ENCODE peak calls at places on chromosomes 11 and 22, in six cellular contexts. F is WTC11, C is GM23338, K is H1, B is HepG2, Z is GM12878. S is an unnamed sample.
A peak's percentile ranks its signal among the peaks of the same experiment; 100 is the strongest.

GRCh38 chr11:1959786-1960185 is 12.7 kb downstream of the MRPL23 start:
- DNase-seq in F (no peak), C (no peak), K (no peak), B (no peak), Z (no peak), S (no peak)

GRCh38 chr11:108836541-108836940 is 171.7 kb downstream of the DDX10 start:
- DNase-seq in F (no peak), C (no peak), K (no peak), B (no peak), Z (no peak), S (no peak)

GRCh38 chr11:118643142-118643994 is 36.0 kb downstream of the PHLDB1 start:
- DNase-seq in F (no peak), C (no peak), K (no peak), B (no peak), Z (no peak), S (peak; percentile 59)

GRCh38 chr11:24587655-24588054 is 90.8 kb downstream of the LUZP2 start:
- DNase-seq in F (no peak), C (no peak), K (no peak), B (no peak), Z (no peak), S (no peak)

GRCh38 chr11:11379661-11380060 is 26.6 kb upstream of the CSNK2A3 start:
- DNase-seq in F (no peak), C (no peak), K (no peak), B (no peak), Z (no peak), S (no peak)

GRCh38 chr11:30018443-30018842 is 1.6 kb upstream of the KCNA4 start:
- DNase-seq in F (no peak), C (peak; percentile 40), K (no peak), B (no peak), Z (no peak), S (no peak)

GRCh38 chr22:32804036-32804435 is 2.5 kb downstream of the TIMP3 start:
- DNase-seq in F (no peak), C (no peak), K (no peak), B (no peak), Z (no peak), S (no peak)

GRCh38 chr11:116840224-116840745 is 2.9 kb upstream of the APOA1 start:
- DNase-seq in F (no peak), C (peak; percentile 58), K (no peak), B (peak; percentile 47), Z (no peak), S (no peak)

GRCh38 chr22:43136255-43136654 is 6.9 kb downstream of the MCAT start:
- DNase-seq in F (peak; percentile 63), C (peak; percentile 74), K (peak; percentile 56), B (peak; percentile 34), Z (no peak), S (peak; percentile 43)

GRCh38 chr11:2769779-2770555 is 70.2 kb upstream of the KCNQ1OT1 start:
- DNase-seq in F (peak; percentile 7), C (no peak), K (peak; percentile 14), B (no peak), Z (no peak), S (no peak)

GRCh38 chr22:19376971-19377370 is 54.6 kb downstream of the HIRA start:
- DNase-seq in F (no peak), C (no peak), K (no peak), B (no peak), Z (no peak), S (no peak)

GRCh38 chr11:72975778-72976520 is 161.7 kb downstream of the ATG16L2 start:
- DNase-seq in F (no peak), C (no peak), K (no peak), B (peak; percentile 9), Z (no peak), S (no peak)

GRCh38 chr11:134332189-134332631 is 422 bp downstream of the GLB1L2 start:
- DNase-seq in F (peak; percentile 58), C (peak; percentile 75), K (peak; percentile 70), B (no peak), Z (no peak), S (peak; percentile 66)
- TF ChIP-seq CREB1 in F (no peak), C (no peak), K (no peak), B (no peak), Z (no peak), S (peak; percentile 7)

GRCh38 chr11:94849836-94850235 is 81.7 kb downstream of the AMOTL1 start:
- DNase-seq in F (no peak), C (no peak), K (no peak), B (no peak), Z (no peak), S (no peak)

GRCh38 chr11:94854770-94855633 is 86.8 kb downstream of the AMOTL1 start:
- DNase-seq in F (no peak), C (no peak), K (no peak), B (no peak), Z (no peak), S (no peak)

GRCh38 chr11:94853836-94854235 is 85.7 kb downstream of the AMOTL1 start:
- DNase-seq in F (no peak), C (no peak), K (no peak), B (no peak), Z (no peak), S (no peak)

GRCh38 chr11:94855666-94856065 is 87.5 kb downstream of the AMOTL1 start:
- DNase-seq in F (no peak), C (no peak), K (no peak), B (no peak), Z (no peak), S (no peak)

DNA sequence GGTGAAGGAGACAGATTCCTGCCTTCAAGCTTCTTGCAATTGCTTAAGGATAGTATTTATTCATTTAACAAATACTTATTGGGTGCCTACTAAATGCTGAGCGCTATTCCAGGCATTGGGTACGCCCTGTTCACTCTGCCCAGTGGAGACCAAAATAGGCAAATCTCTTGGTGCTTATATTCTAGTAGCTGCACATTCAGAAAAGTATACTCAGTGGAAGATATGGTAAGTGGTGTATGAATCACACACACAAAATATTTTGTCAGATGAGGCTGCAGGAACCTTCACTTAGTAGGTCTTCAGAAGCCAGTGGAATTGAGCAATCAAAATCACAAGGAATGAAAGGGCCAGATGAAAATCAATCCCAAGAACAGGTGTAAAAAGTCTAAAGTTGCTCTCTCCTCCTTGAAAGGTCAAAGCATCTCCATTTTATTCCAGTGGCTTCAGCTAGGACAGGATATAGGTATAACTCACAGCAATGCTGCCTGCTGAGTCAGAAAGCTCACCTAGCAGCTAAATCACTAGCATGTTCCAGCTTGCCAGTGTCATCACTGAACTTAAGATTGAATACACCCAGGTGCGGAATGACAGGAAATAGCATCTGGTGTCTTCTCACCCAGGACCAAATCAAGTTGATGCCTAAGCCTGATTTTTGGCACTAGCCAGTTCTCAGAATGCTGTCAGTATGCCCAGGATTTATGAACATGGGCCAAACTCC is 83.9 kb downstream of the AMOTL1 start:
- DNase-seq in F (no peak), C (no peak), K (no peak), B (no peak), Z (no peak), S (no peak)
- TF ChIP-seq CREB1 in F (no peak), C (no peak), K (no peak), B (no peak), Z (no peak), S (no peak)

DNA sequence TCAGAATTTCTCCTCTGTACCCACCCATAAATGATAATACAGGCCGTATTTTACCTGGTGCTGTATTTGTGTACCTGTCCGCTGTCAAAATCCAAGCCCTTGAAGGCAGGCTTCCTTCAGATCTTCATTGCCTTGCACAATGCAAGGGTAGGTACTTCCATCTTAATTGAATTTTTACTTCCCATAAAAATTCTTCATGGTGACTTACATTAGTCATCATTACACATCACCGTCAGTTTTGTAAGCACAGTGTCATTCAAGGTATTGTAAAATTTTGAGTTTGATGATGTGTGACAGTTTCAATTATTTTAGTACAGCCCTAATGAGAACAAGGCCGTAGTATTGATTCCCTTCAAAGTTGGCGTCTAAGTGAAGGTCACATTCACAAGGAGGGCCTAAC is 770 bp upstream of the TSG101 start:
- DNase-seq in F (no peak), C (no peak), K (no peak), B (no peak), Z (no peak), S (peak; percentile 14)
- TF ChIP-seq CREB1 in F (no peak), C (no peak), K (no peak), B (no peak), Z (no peak), S (no peak)

DNA sequence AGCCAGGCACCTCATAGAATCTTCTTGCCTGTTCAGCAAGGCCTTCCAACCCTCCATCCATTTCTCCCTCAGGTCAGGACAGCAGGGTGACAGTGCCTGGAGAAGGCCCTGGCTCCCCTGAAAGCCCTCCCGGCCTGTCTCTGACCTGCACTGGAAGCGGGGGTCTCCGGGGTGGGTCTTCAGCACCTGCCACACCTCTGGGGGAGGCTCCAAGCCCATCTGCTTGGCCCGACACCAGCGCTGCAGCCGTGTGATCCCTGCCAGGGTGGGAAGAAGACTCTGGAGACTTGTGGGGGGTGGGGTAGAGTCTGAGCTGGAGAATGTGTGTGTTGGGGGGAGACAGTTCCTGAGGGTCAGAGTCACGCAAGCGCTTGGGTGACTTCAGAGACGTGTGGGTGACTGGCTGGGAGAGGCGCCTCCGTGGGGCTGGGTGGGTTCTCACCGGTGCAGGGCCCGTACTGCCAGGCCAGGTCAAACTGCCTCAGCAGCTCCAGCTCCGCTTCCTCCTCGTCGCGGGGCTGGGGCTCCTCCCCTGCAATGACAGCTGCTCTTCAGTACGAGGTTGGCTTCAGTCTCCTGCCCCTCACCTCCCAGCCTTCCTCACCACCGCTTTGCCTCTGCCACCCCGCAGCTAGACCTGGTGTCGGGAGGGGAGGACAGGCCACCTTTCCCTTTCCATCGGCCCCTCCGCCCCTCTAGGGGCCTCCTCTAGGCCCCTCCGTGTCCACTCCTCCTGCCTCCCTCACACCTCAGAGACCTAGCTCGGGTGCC is 615 bp downstream of the POLD4 start:
- DNase-seq in F (peak; percentile 28), C (peak; percentile 55), K (no peak), B (peak; percentile 20), Z (no peak), S (no peak)
- TF ChIP-seq CREB1 in F (peak; percentile 26), C (no peak), K (no peak), B (no peak), Z (no peak), S (no peak)

GRCh38 chr11:706957-707816 is 1.2 kb downstream of the EPS8L2 start:
- DNase-seq in F (peak; percentile 47), C (peak; percentile 62), K (no peak), B (peak; percentile 94), Z (no peak), S (no peak)
- TF ChIP-seq CREB1 in F (no peak), C (no peak), K (no peak), B (no peak), Z (no peak), S (no peak)

GRCh38 chr11:8069771-8070170 is 11.2 kb upstream of the TUB start:
- DNase-seq in F (no peak), C (no peak), K (no peak), B (no peak), Z (no peak), S (no peak)

GRCh38 chr11:8067567-8067928 is 13.5 kb upstream of the TUB start:
- DNase-seq in F (no peak), C (no peak), K (peak; percentile 39), B (no peak), Z (no peak), S (no peak)

GRCh38 chr11:8068605-8069221 is 12.3 kb upstream of the TUB start:
- DNase-seq in F (no peak), C (no peak), K (no peak), B (peak; percentile 47), Z (no peak), S (peak; percentile 42)

GRCh38 chr11:8066911-8067455 is 14.0 kb upstream of the TUB start:
- DNase-seq in F (no peak), C (no peak), K (peak; percentile 47), B (no peak), Z (no peak), S (no peak)

GRCh38 chr11:8067929-8068575 is 13.0 kb upstream of the TUB start:
- DNase-seq in F (no peak), C (no peak), K (peak; percentile 41), B (no peak), Z (no peak), S (no peak)
- TF ChIP-seq CREB1 in F (no peak), C (no peak), K (no peak), B (no peak), Z (no peak), S (no peak)

S was measured in K562.